ENCODE peak calls at places on chromosomes 11 and 22, in nine cellular contexts. One of them, this sample, is unnamed.

GRCh38 chr22:39270792-39271191 is 26.0 kb upstream of the PDGFB start:
- DNase-seq in tibial nerve: no peak
- DNase-seq in hepatocyte: no peak
- DNase-seq in Karpas-422: no peak
- DNase-seq in CD8-positive, alpha-beta memory T cell: no peak
- DNase-seq in caudate nucleus: no peak
- DNase-seq in CD4-positive, alpha-beta memory T cell: no peak
- DNase-seq in HL-60: no peak
- DNase-seq in left lung: no peak
- DNase-seq in this sample: no peak

GRCh38 chr22:49642331-49642730 is 185.3 kb downstream of the BRD1 start:
- DNase-seq in tibial nerve: no peak
- DNase-seq in hepatocyte: no peak
- DNase-seq in Karpas-422: no peak
- DNase-seq in CD8-positive, alpha-beta memory T cell: no peak
- DNase-seq in caudate nucleus: no peak
- DNase-seq in CD4-positive, alpha-beta memory T cell: no peak
- DNase-seq in HL-60: no peak
- DNase-seq in left lung: no peak
- DNase-seq in this sample: no peak

GRCh38 chr11:120632579-120632978 is 121.0 kb downstream of the GRIK4 start:
- DNase-seq in tibial nerve: no peak
- DNase-seq in hepatocyte: no peak
- DNase-seq in Karpas-422: peak; percentile 48
- DNase-seq in CD8-positive, alpha-beta memory T cell: no peak
- DNase-seq in caudate nucleus: no peak
- DNase-seq in CD4-positive, alpha-beta memory T cell: no peak
- DNase-seq in HL-60: no peak
- DNase-seq in left lung: no peak
- DNase-seq in this sample: no peak

GRCh38 chr11:117511483-117511934 is 183.9 kb downstream of the CEP164 start:
- DNase-seq in tibial nerve: no peak
- DNase-seq in hepatocyte: no peak
- DNase-seq in Karpas-422: no peak
- DNase-seq in CD8-positive, alpha-beta memory T cell: no peak
- DNase-seq in caudate nucleus: no peak
- DNase-seq in CD4-positive, alpha-beta memory T cell: no peak
- DNase-seq in HL-60: no peak
- DNase-seq in left lung: no peak
- DNase-seq in this sample: no peak

GRCh38 chr22:42384506-42384905 is 47.7 kb downstream of the NFAM1 start:
- DNase-seq in tibial nerve: no peak
- DNase-seq in hepatocyte: no peak
- DNase-seq in Karpas-422: peak; percentile 91
- DNase-seq in CD8-positive, alpha-beta memory T cell: no peak
- DNase-seq in caudate nucleus: no peak
- DNase-seq in CD4-positive, alpha-beta memory T cell: no peak
- DNase-seq in HL-60: no peak
- DNase-seq in left lung: no peak
- DNase-seq in this sample: no peak

GRCh38 chr11:36292311-36292722 is 3.1 kb upstream of the COMMD9 start:
- DNase-seq in tibial nerve: no peak
- DNase-seq in hepatocyte: peak; percentile 32
- DNase-seq in Karpas-422: peak; percentile 82
- DNase-seq in CD8-positive, alpha-beta memory T cell: no peak
- DNase-seq in caudate nucleus: no peak
- DNase-seq in CD4-positive, alpha-beta memory T cell: peak; percentile 57
- DNase-seq in HL-60: peak; percentile 35
- DNase-seq in left lung: no peak
- DNase-seq in this sample: no peak

GRCh38 chr11:103652013-103652412 is 384.4 kb upstream of the DDI1 start:
- DNase-seq in tibial nerve: no peak
- DNase-seq in hepatocyte: no peak
- DNase-seq in Karpas-422: no peak
- DNase-seq in CD8-positive, alpha-beta memory T cell: no peak
- DNase-seq in caudate nucleus: no peak
- DNase-seq in CD4-positive, alpha-beta memory T cell: no peak
- DNase-seq in HL-60: no peak
- DNase-seq in left lung: no peak
- DNase-seq in this sample: peak; percentile 8

GRCh38 chr22:19346677-19347265 is 55.3 kb upstream of the CLTCL1 start:
- DNase-seq in tibial nerve: no peak
- DNase-seq in hepatocyte: no peak
- DNase-seq in Karpas-422: no peak
- DNase-seq in CD8-positive, alpha-beta memory T cell: no peak
- DNase-seq in caudate nucleus: no peak
- DNase-seq in CD4-positive, alpha-beta memory T cell: no peak
- DNase-seq in HL-60: no peak
- DNase-seq in left lung: no peak
- DNase-seq in this sample: no peak

GRCh38 chr11:44404736-44405395 is 94.9 kb upstream of the ALX4 start:
- DNase-seq in tibial nerve: no peak
- DNase-seq in hepatocyte: no peak
- DNase-seq in Karpas-422: no peak
- DNase-seq in CD8-positive, alpha-beta memory T cell: no peak
- DNase-seq in caudate nucleus: no peak
- DNase-seq in CD4-positive, alpha-beta memory T cell: no peak
- DNase-seq in HL-60: no peak
- DNase-seq in left lung: no peak
- DNase-seq in this sample: no peak

GRCh38 chr11:110035339-110035738 is 57.9 kb upstream of the ZC3H12C start:
- DNase-seq in tibial nerve: no peak
- DNase-seq in hepatocyte: no peak
- DNase-seq in Karpas-422: no peak
- DNase-seq in CD8-positive, alpha-beta memory T cell: no peak
- DNase-seq in caudate nucleus: no peak
- DNase-seq in CD4-positive, alpha-beta memory T cell: no peak
- DNase-seq in HL-60: no peak
- DNase-seq in left lung: no peak
- DNase-seq in this sample: no peak

GRCh38 chr11:62508336-62509058 is 38.1 kb downstream of the AHNAK start:
- DNase-seq in tibial nerve: peak; percentile 63
- DNase-seq in hepatocyte: peak; percentile 89
- DNase-seq in Karpas-422: peak; percentile 65
- DNase-seq in CD8-positive, alpha-beta memory T cell: no peak
- DNase-seq in caudate nucleus: peak; percentile 55
- DNase-seq in CD4-positive, alpha-beta memory T cell: no peak
- DNase-seq in HL-60: no peak
- DNase-seq in left lung: peak; percentile 79
- DNase-seq in this sample: peak; percentile 89

GRCh38 chr22:19750666-19751490 is 9.7 kb upstream of the TBX1 start:
- DNase-seq in tibial nerve: no peak
- DNase-seq in hepatocyte: no peak
- DNase-seq in Karpas-422: no peak
- DNase-seq in CD8-positive, alpha-beta memory T cell: no peak
- DNase-seq in caudate nucleus: no peak
- DNase-seq in CD4-positive, alpha-beta memory T cell: no peak
- DNase-seq in HL-60: no peak
- DNase-seq in left lung: no peak
- DNase-seq in this sample: no peak

GRCh38 chr11:72013765-72014711 is 15.3 kb downstream of the IL18BP start:
- DNase-seq in tibial nerve: no peak
- DNase-seq in hepatocyte: no peak
- DNase-seq in Karpas-422: no peak
- DNase-seq in CD8-positive, alpha-beta memory T cell: no peak
- DNase-seq in caudate nucleus: no peak
- DNase-seq in CD4-positive, alpha-beta memory T cell: no peak
- DNase-seq in HL-60: no peak
- DNase-seq in left lung: no peak
- DNase-seq in this sample: peak; percentile 68
- H3K27ac ChIP-seq in tibial nerve: no peak overlapping the region
- H3K27ac ChIP-seq in hepatocyte: no peak overlapping the region
- H3K27ac ChIP-seq in Karpas-422: no peak overlapping the region
- H3K27ac ChIP-seq in CD8-positive, alpha-beta memory T cell: no peak overlapping the region
- H3K27ac ChIP-seq in caudate nucleus: peak overlapping the region; percentile 52
- H3K27ac ChIP-seq in CD4-positive, alpha-beta memory T cell: no peak overlapping the region
- H3K27ac ChIP-seq in HL-60: no peak overlapping the region
- H3K27ac ChIP-seq in left lung: peak overlapping the region; percentile 13
- H3K27ac ChIP-seq in this sample: no peak overlapping the region

GRCh38 chr22:45200230-45200629 is 36.5 kb downstream of the NUP50 start:
- DNase-seq in tibial nerve: no peak
- DNase-seq in hepatocyte: no peak
- DNase-seq in Karpas-422: no peak
- DNase-seq in CD8-positive, alpha-beta memory T cell: no peak
- DNase-seq in caudate nucleus: no peak
- DNase-seq in CD4-positive, alpha-beta memory T cell: no peak
- DNase-seq in HL-60: no peak
- DNase-seq in left lung: no peak
- DNase-seq in this sample: no peak

GRCh38 chr22:45202333-45203149 is 38.2 kb downstream of the KIAA0930 start:
- DNase-seq in tibial nerve: no peak
- DNase-seq in hepatocyte: no peak
- DNase-seq in Karpas-422: no peak
- DNase-seq in CD8-positive, alpha-beta memory T cell: no peak
- DNase-seq in caudate nucleus: no peak
- DNase-seq in CD4-positive, alpha-beta memory T cell: no peak
- DNase-seq in HL-60: no peak
- DNase-seq in left lung: no peak
- DNase-seq in this sample: peak; percentile 88

GRCh38 chr22:45199723-45200122 is 36.0 kb downstream of the NUP50 start:
- DNase-seq in tibial nerve: no peak
- DNase-seq in hepatocyte: no peak
- DNase-seq in Karpas-422: no peak
- DNase-seq in CD8-positive, alpha-beta memory T cell: no peak
- DNase-seq in caudate nucleus: no peak
- DNase-seq in CD4-positive, alpha-beta memory T cell: no peak
- DNase-seq in HL-60: no peak
- DNase-seq in left lung: no peak
- DNase-seq in this sample: no peak

GRCh38 chr22:45201678-45202332 is 38.1 kb downstream of the NUP50 start:
- DNase-seq in tibial nerve: no peak
- DNase-seq in hepatocyte: no peak
- DNase-seq in Karpas-422: no peak
- DNase-seq in CD8-positive, alpha-beta memory T cell: no peak
- DNase-seq in caudate nucleus: no peak
- DNase-seq in CD4-positive, alpha-beta memory T cell: no peak
- DNase-seq in HL-60: no peak
- DNase-seq in left lung: no peak
- DNase-seq in this sample: peak; percentile 97

DNA sequence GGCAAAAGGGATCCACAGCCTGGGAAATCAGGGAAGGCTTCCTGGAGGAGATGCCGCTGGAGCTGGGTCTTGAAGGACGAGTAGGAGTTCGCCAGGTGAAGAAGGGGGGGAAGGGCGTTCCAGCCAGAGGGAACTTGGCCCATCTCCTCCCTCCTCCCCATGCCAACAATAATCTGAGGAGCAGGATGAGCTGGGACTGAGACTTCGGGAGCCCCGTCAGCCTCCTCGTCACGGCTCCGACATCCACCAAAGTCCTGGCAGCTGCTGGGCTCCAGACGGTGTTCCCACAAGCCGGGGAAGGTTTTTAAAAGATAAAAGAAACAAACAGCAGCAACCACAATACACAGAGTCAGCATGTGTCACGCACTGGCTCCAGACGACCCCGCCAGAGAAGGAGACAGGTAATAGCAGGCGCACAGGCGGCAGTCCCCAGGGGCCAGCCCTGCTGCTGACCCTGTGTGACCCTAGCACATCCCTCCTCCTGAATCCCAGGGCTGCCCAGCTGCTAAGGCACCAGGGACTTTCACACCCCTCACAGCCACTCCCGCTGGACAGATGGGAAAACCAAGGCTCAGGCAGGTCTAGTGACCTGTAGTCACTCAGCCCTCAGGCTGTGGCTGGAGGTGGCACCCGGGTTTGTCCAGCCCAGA is 37.3 kb downstream of the NUP50 start:
- DNase-seq in tibial nerve: no peak
- DNase-seq in hepatocyte: no peak
- DNase-seq in Karpas-422: no peak
- DNase-seq in CD8-positive, alpha-beta memory T cell: no peak
- DNase-seq in caudate nucleus: no peak
- DNase-seq in CD4-positive, alpha-beta memory T cell: no peak
- DNase-seq in HL-60: no peak
- DNase-seq in left lung: no peak
- DNase-seq in this sample: peak; percentile 97
- H3K27ac ChIP-seq in tibial nerve: no peak overlapping the region
- H3K27ac ChIP-seq in hepatocyte: peak overlapping the region; percentile 23
- H3K27ac ChIP-seq in Karpas-422: no peak overlapping the region
- H3K27ac ChIP-seq in CD8-positive, alpha-beta memory T cell: no peak overlapping the region
- H3K27ac ChIP-seq in caudate nucleus: no peak overlapping the region
- H3K27ac ChIP-seq in CD4-positive, alpha-beta memory T cell: no peak overlapping the region
- H3K27ac ChIP-seq in HL-60: no peak overlapping the region
- H3K27ac ChIP-seq in left lung: no peak overlapping the region
- H3K27ac ChIP-seq in this sample: peak overlapping the region; percentile 100

GRCh38 chr11:60700689-60701508 is 1.5 kb downstream of the MS4A8 start:
- DNase-seq in tibial nerve: no peak
- DNase-seq in hepatocyte: peak; percentile 41
- DNase-seq in Karpas-422: peak; percentile 75
- DNase-seq in CD8-positive, alpha-beta memory T cell: no peak
- DNase-seq in caudate nucleus: no peak
- DNase-seq in CD4-positive, alpha-beta memory T cell: no peak
- DNase-seq in HL-60: no peak
- DNase-seq in left lung: no peak
- DNase-seq in this sample: no peak

GRCh38 chr11:60701509-60701818 is 2.1 kb downstream of the MS4A8 start:
- DNase-seq in tibial nerve: no peak
- DNase-seq in hepatocyte: no peak
- DNase-seq in Karpas-422: no peak
- DNase-seq in CD8-positive, alpha-beta memory T cell: no peak
- DNase-seq in caudate nucleus: no peak
- DNase-seq in CD4-positive, alpha-beta memory T cell: no peak
- DNase-seq in HL-60: no peak
- DNase-seq in left lung: no peak
- DNase-seq in this sample: no peak

GRCh38 chr11:60703374-60703773 is 4.0 kb downstream of the MS4A8 start:
- DNase-seq in tibial nerve: no peak
- DNase-seq in hepatocyte: no peak
- DNase-seq in Karpas-422: no peak
- DNase-seq in CD8-positive, alpha-beta memory T cell: no peak
- DNase-seq in caudate nucleus: no peak
- DNase-seq in CD4-positive, alpha-beta memory T cell: no peak
- DNase-seq in HL-60: no peak
- DNase-seq in left lung: no peak
- DNase-seq in this sample: no peak

DNA sequence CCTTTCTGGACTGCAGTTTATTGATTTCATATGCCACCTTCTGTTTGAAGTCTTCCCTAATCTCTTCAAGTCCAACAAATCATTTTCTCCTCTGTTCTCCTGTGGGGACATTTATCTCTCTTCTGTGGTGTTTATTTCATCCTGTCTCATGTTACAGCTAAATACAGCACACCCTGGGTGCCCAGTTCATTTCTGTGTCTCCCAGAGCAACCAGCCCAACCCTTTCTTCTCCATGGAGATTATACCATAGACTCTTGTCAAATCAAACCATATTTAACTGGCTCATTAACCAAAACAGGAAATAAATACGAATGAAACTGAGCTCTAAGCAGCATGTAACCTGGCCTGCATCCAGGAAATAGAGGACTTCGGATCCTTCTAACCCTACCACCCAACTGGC is at the start of gene MS4A8:
- DNase-seq in tibial nerve: no peak
- DNase-seq in hepatocyte: no peak
- DNase-seq in Karpas-422: no peak
- DNase-seq in CD8-positive, alpha-beta memory T cell: no peak
- DNase-seq in caudate nucleus: no peak
- DNase-seq in CD4-positive, alpha-beta memory T cell: no peak
- DNase-seq in HL-60: no peak
- DNase-seq in left lung: no peak
- DNase-seq in this sample: no peak
- H3K27ac ChIP-seq in tibial nerve: no peak within 1 kb of the TSS
- H3K27ac ChIP-seq in hepatocyte: peak within 1 kb of the TSS; percentile 39
- H3K27ac ChIP-seq in Karpas-422: no peak within 1 kb of the TSS
- H3K27ac ChIP-seq in CD8-positive, alpha-beta memory T cell: no peak within 1 kb of the TSS
- H3K27ac ChIP-seq in caudate nucleus: no peak within 1 kb of the TSS
- H3K27ac ChIP-seq in CD4-positive, alpha-beta memory T cell: no peak within 1 kb of the TSS
- H3K27ac ChIP-seq in HL-60: no peak within 1 kb of the TSS
- H3K27ac ChIP-seq in left lung: no peak within 1 kb of the TSS
- H3K27ac ChIP-seq in this sample: no peak within 1 kb of the TSS

GRCh38 chr11:95153857-95154246 is 64.2 kb downstream of the ENDOD1 start:
- DNase-seq in tibial nerve: no peak
- DNase-seq in hepatocyte: no peak
- DNase-seq in Karpas-422: no peak
- DNase-seq in CD8-positive, alpha-beta memory T cell: no peak
- DNase-seq in caudate nucleus: no peak
- DNase-seq in CD4-positive, alpha-beta memory T cell: no peak
- DNase-seq in HL-60: no peak
- DNase-seq in left lung: no peak
- DNase-seq in this sample: no peak
- H3K27ac ChIP-seq in tibial nerve: peak overlapping the region; percentile 17
- H3K27ac ChIP-seq in hepatocyte: no peak overlapping the region
- H3K27ac ChIP-seq in Karpas-422: no peak overlapping the region
- H3K27ac ChIP-seq in CD8-positive, alpha-beta memory T cell: peak overlapping the region; percentile 62
- H3K27ac ChIP-seq in caudate nucleus: no peak overlapping the region
- H3K27ac ChIP-seq in CD4-positive, alpha-beta memory T cell: peak overlapping the region; percentile 78
- H3K27ac ChIP-seq in HL-60: no peak overlapping the region
- H3K27ac ChIP-seq in left lung: peak overlapping the region; percentile 41
- H3K27ac ChIP-seq in this sample: no peak overlapping the region